ENCODE peak calls at places on chromosomes 5 and 9, in ten cellular contexts. N is skeletal muscle cell; Q is PC-9; R is ascending aorta; C is H7; A is small intestine; U is cardiac fibroblast; P is CD8-positive, alpha-beta memory T cell; D is Caco-2; F is BE2C. E is an unnamed sample.

GRCh38 chr5:77133061-77133758 is 46.1 kb upstream of the ZBED3 start:
- DNase-seq in F (peak), P (no peak), R (peak), N (peak), C (no peak), Q (peak), U (peak), D (no peak), A (no peak), E (no peak)

GRCh38 chr5:132474881-132475511 is 15.6 kb downstream of the IRF1 start:
- DNase-seq in N (no peak), P (no peak), R (peak), U (no peak), F (peak), D (no peak), Q (no peak), A (peak), C (peak), E (no peak)

GRCh38 chr9:134957945-134958227 is 40.2 kb upstream of the FCN1 start:
- DNase-seq in R (no peak), F (no peak), P (no peak), Q (no peak), D (no peak), C (no peak), N (no peak), U (no peak), A (no peak), E (no peak)

GRCh38 chr9:97802276-97802675 is 50.8 kb upstream of the FOXE1 start:
- DNase-seq in Q (peak), R (no peak), C (peak), P (no peak), A (no peak), F (no peak), N (peak), U (no peak), D (peak), E (no peak)

GRCh38 chr5:132455614-132456115 is 34.9 kb downstream of the IRF1 start:
- DNase-seq in P (no peak), N (no peak), F (no peak), U (no peak), C (peak), R (no peak), A (no peak), D (no peak), Q (no peak), E (no peak)

GRCh38 chr5:38515648-38516047 is 40.8 kb downstream of the LIFR start:
- DNase-seq in Q (no peak), P (no peak), C (no peak), A (no peak), D (peak), N (no peak), R (no peak), U (peak), F (peak), E (no peak)

GRCh38 chr5:131328536-131329186 is 64.8 kb downstream of the CDC42SE2 start:
- DNase-seq in P (no peak), A (peak), U (peak), N (peak), Q (peak), F (no peak), D (peak), R (no peak), C (no peak), E (no peak)

GRCh38 chr5:132747693-132748440 is 641 bp downstream of the CCNI2 start:
- DNase-seq in U (no peak), D (no peak), Q (no peak), A (peak), C (peak), P (peak), R (no peak), N (no peak), F (no peak), E (peak)

GRCh38 chr5:126044111-126044668 is 379.0 kb upstream of the GRAMD2B start:
- DNase-seq in D (no peak), A (peak), R (no peak), Q (no peak), F (peak), P (no peak), U (peak), C (no peak), N (peak), E (no peak)

GRCh38 chr5:56814361-56814962 is 887 bp upstream of the MAP3K1 start:
- DNase-seq in C (peak), R (no peak), Q (peak), A (no peak), F (peak), N (no peak), P (no peak), U (no peak), D (peak), E (no peak)

GRCh38 chr5:88503065-88503394 is 234.4 kb upstream of the TMEM161B start:
- DNase-seq in R (no peak), N (no peak), C (no peak), U (peak), D (no peak), A (no peak), P (no peak), F (no peak), Q (no peak), E (no peak)

GRCh38 chr5:78706381-78706780 is 57.8 kb upstream of the LHFPL2 start:
- DNase-seq in D (no peak), F (no peak), R (no peak), A (no peak), Q (no peak), P (no peak), C (no peak), U (no peak), N (no peak), E (no peak)

GRCh38 chr5:158979749-158980521 is 119.8 kb downstream of the EBF1 start:
- DNase-seq in P (no peak), U (peak), D (no peak), C (peak), R (no peak), A (no peak), F (peak), N (no peak), Q (no peak), E (no peak)

GRCh38 chr5:166074839-166075481 is 2216.5 kb upstream of the WWC1 start:
- DNase-seq in D (no peak), R (no peak), F (no peak), A (no peak), U (no peak), Q (no peak), P (no peak), C (peak), N (no peak), E (no peak)

GRCh38 chr5:108670591-108671335 is 76.9 kb upstream of the FER start:
- DNase-seq in F (no peak), P (no peak), R (no peak), N (no peak), A (peak), D (peak), Q (no peak), C (no peak), U (peak), E (no peak)

GRCh38 chr9:118455259-118455658 is 751.1 kb downstream of the TLR4 start:
- DNase-seq in R (no peak), P (no peak), U (no peak), N (no peak), Q (no peak), A (no peak), F (no peak), C (no peak), D (no peak), E (no peak)

GRCh38 chr5:172920447-172920849 is 38.8 kb upstream of the RPL26L1 start:
- DNase-seq in U (peak), R (peak), P (no peak), N (peak), F (no peak), D (no peak), A (no peak), C (no peak), Q (no peak), E (no peak)

GRCh38 chr9:73026375-73026774 is 73.5 kb upstream of the ALDH1A1 start:
- DNase-seq in P (no peak), Q (no peak), A (no peak), C (no peak), F (no peak), U (no peak), R (no peak), N (no peak), D (no peak), E (no peak)

GRCh38 chr9:33025572-33026347 is 687 bp downstream of the DNAJA1 start:
- DNase-seq in A (peak), N (no peak), D (peak), Q (no peak), C (peak), P (peak), U (peak), F (peak), R (no peak), E (peak)

GRCh38 chr5:37323607-37324006 is 47.3 kb downstream of the NUP155 start:
- DNase-seq in U (no peak), R (no peak), Q (no peak), A (no peak), P (no peak), F (no peak), C (no peak), D (no peak), N (no peak), E (no peak)

GRCh38 chr5:96893342-96893741 is 17.0 kb downstream of the ERAP2 start:
- DNase-seq in R (no peak), D (no peak), P (no peak), N (peak), C (no peak), A (no peak), U (peak), F (peak), Q (no peak), E (no peak)

GRCh38 chr9:69513291-69513690 is 158.9 kb downstream of the APBA1 start:
- DNase-seq in Q (no peak), F (no peak), P (no peak), N (no peak), R (no peak), D (no peak), C (peak), U (no peak), A (no peak), E (no peak)

GRCh38 chr9:9605681-9606080 is 1007.1 kb downstream of the PTPRD start:
- DNase-seq in C (no peak), A (no peak), F (no peak), P (no peak), N (no peak), U (no peak), Q (no peak), R (no peak), D (no peak), E (no peak)

GRCh38 chr5:139014726-139015125 is 139.6 kb upstream of the LRRTM2 start:
- DNase-seq in N (peak), R (no peak), C (no peak), P (no peak), U (peak), F (no peak), A (peak), Q (peak), D (no peak), E (no peak)

GRCh38 chr9:137308102-137308619 is 6.1 kb upstream of the NRARP start:
- DNase-seq in C (peak), P (no peak), F (peak), R (no peak), U (no peak), D (no peak), Q (no peak), N (no peak), A (no peak), E (no peak)

GRCh38 chr5:22250528-22250927 is 602.6 kb downstream of the CDH12 start:
- DNase-seq in R (no peak), A (no peak), N (no peak), P (no peak), F (no peak), U (no peak), D (no peak), C (no peak), Q (no peak), E (no peak)

GRCh38 chr5:55160493-55161209 is 680 bp downstream of the GPX8 start:
- DNase-seq in R (no peak), F (no peak), Q (peak), U (peak), D (peak), N (peak), C (peak), P (no peak), A (no peak), E (no peak)

GRCh38 chr5:161544350-161544765 is 2.2 kb downstream of the GABRB2 start:
- DNase-seq in N (peak), Q (no peak), D (peak), F (peak), U (peak), P (no peak), R (no peak), C (peak), A (peak), E (no peak)

GRCh38 chr5:151772868-151773561 is 1.3 kb downstream of the G3BP1 start:
- DNase-seq in P (no peak), F (no peak), U (peak), Q (no peak), N (no peak), C (no peak), D (no peak), R (no peak), A (peak), E (no peak)

GRCh38 chr5:122611401-122611800 is 163.5 kb upstream of the SNX2 start:
- DNase-seq in N (no peak), U (no peak), Q (peak), R (no peak), C (no peak), A (no peak), F (no peak), D (peak), P (no peak), E (no peak)

GRCh38 chr5:135831439-135832262 is 2.8 kb upstream of the SLC25A48 start:
- DNase-seq in D (no peak), R (no peak), N (no peak), U (no peak), F (no peak), C (peak), P (no peak), Q (no peak), A (no peak), E (no peak)

GRCh38 chr9:72952394-72952720 is 496 bp downstream of the ALDH1A1 start:
- DNase-seq in P (no peak), U (no peak), N (no peak), C (no peak), D (no peak), A (peak), Q (no peak), R (no peak), F (no peak), E (no peak)

GRCh38 chr9:134895849-134896833 is 15.5 kb downstream of the FCN2 start:
- DNase-seq in D (no peak), F (peak), U (peak), R (no peak), P (no peak), A (peak), C (no peak), Q (no peak), N (peak), E (no peak)

GRCh38 chr9:134328341-134328840 is 2.1 kb downstream of the RXRA start:
- DNase-seq in A (peak), D (peak), N (no peak), C (peak), R (no peak), F (no peak), P (no peak), Q (peak), U (peak), E (no peak)

GRCh38 chr5:146059349-146060220 is 45.8 kb downstream of the PLAC8L1 start:
- DNase-seq in N (no peak), P (no peak), U (peak), D (no peak), F (no peak), A (no peak), Q (no peak), R (no peak), C (peak), E (no peak)

DNA sequence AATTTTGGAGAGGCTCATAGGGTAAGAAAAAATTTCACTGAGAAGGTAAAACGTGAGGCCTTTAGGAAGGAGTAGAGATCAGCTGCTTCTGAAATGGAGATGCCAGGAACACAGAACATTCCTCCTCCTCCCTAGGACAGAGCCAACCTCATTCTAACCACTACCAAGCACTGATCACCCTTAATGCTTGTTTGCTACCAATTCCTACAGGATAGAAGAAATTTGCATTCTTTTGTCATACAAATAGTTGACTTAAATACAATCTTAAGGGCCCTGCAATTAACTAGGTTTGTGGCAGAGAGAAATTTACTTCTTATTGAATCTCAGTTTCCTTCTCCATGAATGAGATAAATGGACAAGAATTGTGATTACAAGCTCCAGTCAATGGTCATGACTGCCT is 780.2 kb upstream of the WWC1 start:
- DNase-seq in C (peak), Q (no peak), D (no peak), U (no peak), A (no peak), R (no peak), F (no peak), N (no peak), P (no peak), E (no peak)
- H3K4me3 ChIP-seq in C (no peak), Q (no peak), D (no peak), U (no peak), A (no peak), R (no peak), F (no peak), N (no peak), P (no peak), E (no peak)

DNA sequence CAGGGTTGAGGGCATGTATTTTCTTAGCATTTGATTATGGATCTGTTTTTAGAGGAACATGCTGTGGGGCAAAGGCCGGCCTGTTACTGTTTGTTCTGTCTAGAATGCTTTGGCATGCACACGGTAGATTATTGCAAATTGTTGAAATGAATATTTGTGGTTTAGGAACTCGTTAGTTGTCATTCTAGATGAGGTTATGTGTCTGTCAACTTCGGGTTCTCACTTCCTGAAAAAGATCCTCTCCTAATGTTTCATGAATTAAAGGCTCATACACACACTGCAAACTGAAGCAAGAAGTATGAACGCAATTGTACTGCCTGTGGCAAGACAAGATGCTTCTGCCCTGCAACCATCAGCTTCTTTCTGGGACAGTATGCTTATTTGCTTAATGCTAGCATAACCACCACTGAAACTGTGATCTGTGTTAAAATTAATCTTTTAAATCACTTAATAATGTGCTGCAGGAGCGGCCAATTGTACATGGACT is 99.6 kb downstream of the BASP1 start:
- DNase-seq in Q (peak), U (peak), C (no peak), A (no peak), D (no peak), R (no peak), P (no peak), N (peak), F (no peak), E (no peak)
- H3K4me3 ChIP-seq in Q (peak), U (no peak), C (no peak), A (no peak), D (no peak), R (no peak), P (no peak), N (no peak), F (no peak), E (no peak)

DNA sequence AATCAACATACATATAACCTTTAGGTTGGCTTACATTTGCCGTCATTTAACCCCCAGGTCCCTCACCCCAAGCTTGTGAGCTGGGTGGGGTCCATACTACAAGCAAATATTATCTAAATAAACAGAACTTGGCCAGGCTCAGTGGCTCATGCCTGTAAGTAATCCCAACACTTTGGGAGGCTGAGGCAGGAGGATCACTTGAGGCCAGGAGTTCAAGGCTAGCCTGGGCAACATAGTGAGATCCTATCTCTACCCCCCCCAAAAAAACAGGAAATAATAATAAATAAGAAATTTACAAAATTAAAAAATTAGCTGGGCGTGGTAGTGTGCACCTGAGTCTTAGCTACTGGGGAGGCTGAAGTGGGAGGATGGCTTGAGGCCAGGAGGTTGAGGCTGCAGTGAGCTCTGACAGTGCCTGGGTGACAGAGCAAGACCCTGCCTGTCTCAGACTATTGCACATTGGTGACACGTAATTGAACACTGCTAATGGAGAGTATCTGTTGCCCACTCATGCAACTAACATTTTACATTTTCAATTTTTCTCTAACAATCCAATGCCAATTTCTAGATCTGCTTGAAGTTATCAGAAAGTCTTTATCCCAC is 18.9 kb downstream of the FNBP1 start:
- DNase-seq in F (no peak), P (no peak), N (no peak), C (no peak), Q (no peak), U (no peak), D (no peak), A (no peak), R (no peak), E (no peak)
- H3K4me3 ChIP-seq in F (no peak), P (no peak), N (no peak), C (no peak), Q (no peak), U (no peak), D (no peak), A (no peak), R (no peak), E (no peak)

GRCh38 chr9:131145245-131145644 is 19.9 kb downstream of the NUP214 start:
- DNase-seq in A (no peak), N (no peak), F (no peak), P (no peak), C (no peak), U (no peak), Q (no peak), D (no peak), R (no peak), E (no peak)

GRCh38 chr9:131149678-131150033 is 24.3 kb downstream of the NUP214 start:
- DNase-seq in D (no peak), U (no peak), P (peak), N (no peak), Q (no peak), R (no peak), A (no peak), C (no peak), F (no peak), E (no peak)

GRCh38 chr9:131153585-131153984 is 28.2 kb downstream of the NUP214 start:
- DNase-seq in P (no peak), F (no peak), R (no peak), A (no peak), Q (no peak), N (no peak), D (no peak), U (no peak), C (no peak), E (no peak)

GRCh38 chr9:131146186-131146585 is 20.8 kb downstream of the NUP214 start:
- DNase-seq in U (no peak), R (no peak), A (no peak), C (no peak), D (no peak), Q (no peak), F (no peak), N (no peak), P (no peak), E (no peak)

DNA sequence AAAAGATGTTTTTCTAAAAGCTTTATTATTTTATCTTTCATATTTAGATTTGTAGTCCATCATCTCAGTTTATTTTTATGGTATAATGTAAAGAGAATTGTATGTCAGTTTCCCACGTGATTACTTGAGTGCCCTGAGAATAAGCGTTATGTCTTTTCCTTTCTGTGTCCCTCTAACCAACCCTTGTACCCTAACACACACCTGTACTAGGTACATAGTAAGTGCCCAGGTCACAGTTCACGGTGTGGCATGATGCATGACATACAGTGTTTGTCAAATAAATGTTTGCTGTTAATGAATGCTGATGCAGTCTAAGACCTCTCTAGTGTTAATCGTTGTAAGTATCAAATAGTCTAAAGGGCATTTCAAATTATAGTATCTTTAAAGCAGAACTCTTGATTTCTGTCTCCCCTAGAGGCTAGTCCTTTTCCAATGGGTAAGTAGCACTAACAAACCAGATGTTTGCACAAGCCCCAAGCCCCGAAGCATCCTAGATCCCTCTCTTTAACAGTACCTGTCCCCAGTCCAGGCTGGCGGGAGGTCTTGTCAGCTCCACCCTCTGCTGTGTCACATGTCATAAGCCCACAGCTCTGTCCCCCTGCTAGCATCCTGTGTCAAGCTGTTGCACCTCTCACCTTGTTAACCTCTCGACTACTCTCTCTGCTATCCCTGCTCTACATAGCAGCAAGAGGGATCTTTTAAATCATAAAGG is 23.7 kb downstream of the NUP214 start:
- DNase-seq in P (peak), Q (no peak), U (no peak), F (no peak), R (no peak), D (no peak), A (no peak), C (no peak), N (no peak), E (no peak)
- H3K4me3 ChIP-seq in P (no peak), Q (no peak), U (no peak), F (no peak), R (no peak), D (no peak), A (no peak), C (no peak), N (no peak), E (no peak)